ENCODE peak calls at places on chromosomes 5 and 9, in four cellular contexts. One of them, this sample, is unnamed.

GRCh38 chr9:35776018-35776417 is 15.4 kb upstream of the NPR2 start:
- DNase-seq in OCI-LY7: peak
- DNase-seq in glutamatergic neuron: no peak
- DNase-seq in IMR-90: no peak
- DNase-seq in this sample: no peak

GRCh38 chr5:1338196-1338490 is 6.8 kb downstream of the CLPTM1L start:
- DNase-seq in OCI-LY7: no peak
- DNase-seq in glutamatergic neuron: no peak
- DNase-seq in IMR-90: no peak
- DNase-seq in this sample: no peak

GRCh38 chr9:37730256-37730655 is 23.3 kb upstream of the TRMT10B start:
- DNase-seq in OCI-LY7: no peak
- DNase-seq in glutamatergic neuron: no peak
- DNase-seq in IMR-90: peak
- DNase-seq in this sample: no peak

GRCh38 chr9:133862585-133863041 is 124.5 kb upstream of the SARDH start:
- DNase-seq in OCI-LY7: no peak
- DNase-seq in glutamatergic neuron: no peak
- DNase-seq in IMR-90: no peak
- DNase-seq in this sample: no peak

GRCh38 chr5:168583742-168584482 is 4.7 kb upstream of the PANK3 start:
- DNase-seq in OCI-LY7: no peak
- DNase-seq in glutamatergic neuron: no peak
- DNase-seq in IMR-90: no peak
- DNase-seq in this sample: no peak

GRCh38 chr9:69121155-69122085 is 52.7 kb upstream of the TJP2 start:
- DNase-seq in OCI-LY7: peak
- DNase-seq in glutamatergic neuron: peak
- DNase-seq in IMR-90: peak
- DNase-seq in this sample: peak

GRCh38 chr5:142145106-142145900 is 36.7 kb downstream of the NDFIP1 start:
- DNase-seq in OCI-LY7: peak
- DNase-seq in glutamatergic neuron: peak
- DNase-seq in IMR-90: peak
- DNase-seq in this sample: peak

GRCh38 chr9:127805620-127806019 is 2.9 kb downstream of the FPGS start:
- DNase-seq in OCI-LY7: peak
- DNase-seq in glutamatergic neuron: peak
- DNase-seq in IMR-90: no peak
- DNase-seq in this sample: peak

GRCh38 chr5:156824800-156825199 is 25.3 kb upstream of the PPP1R2B start:
- DNase-seq in OCI-LY7: peak
- DNase-seq in glutamatergic neuron: no peak
- DNase-seq in IMR-90: peak
- DNase-seq in this sample: no peak

GRCh38 chr5:142360607-142361120 is 35.8 kb upstream of the SPRY4 start:
- DNase-seq in OCI-LY7: no peak
- DNase-seq in glutamatergic neuron: peak
- DNase-seq in IMR-90: peak
- DNase-seq in this sample: no peak

GRCh38 chr5:11048760-11049159 is 287.7 kb upstream of the DAP start:
- DNase-seq in OCI-LY7: peak
- DNase-seq in glutamatergic neuron: no peak
- DNase-seq in IMR-90: no peak
- DNase-seq in this sample: no peak
- TF ChIP-seq CTCF in OCI-LY7: peak
- TF ChIP-seq CTCF in glutamatergic neuron: no peak
- TF ChIP-seq CTCF in IMR-90: no peak
- TF ChIP-seq CTCF in this sample: no peak

DNA sequence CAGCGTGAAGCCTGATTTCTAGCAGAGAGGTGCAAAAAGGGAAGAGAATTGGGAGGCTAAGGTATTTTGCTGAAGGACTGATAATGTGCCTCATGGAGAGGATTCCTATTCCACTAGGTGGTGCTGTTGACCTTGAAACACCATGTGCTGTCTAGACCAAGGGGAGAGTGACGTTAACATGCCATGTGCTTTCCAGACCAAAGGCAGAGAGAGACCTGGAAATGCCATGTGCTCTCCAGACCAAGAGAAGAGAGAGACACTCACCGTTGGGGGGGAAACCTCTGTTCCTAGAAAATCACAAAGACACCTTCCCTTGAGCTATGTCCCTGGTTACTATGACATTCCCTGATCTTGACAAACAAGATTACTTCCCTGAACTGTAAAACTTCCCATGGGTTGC is 286.0 kb upstream of the TUSC1 start:
- DNase-seq in OCI-LY7: peak
- DNase-seq in glutamatergic neuron: peak
- DNase-seq in IMR-90: peak
- DNase-seq in this sample: peak
- TF ChIP-seq CTCF in OCI-LY7: peak
- TF ChIP-seq CTCF in glutamatergic neuron: peak
- TF ChIP-seq CTCF in IMR-90: peak
- TF ChIP-seq CTCF in this sample: peak

GRCh38 chr5:35158627-35159369 is 71.5 kb downstream of the PRLR start:
- DNase-seq in OCI-LY7: no peak
- DNase-seq in glutamatergic neuron: no peak
- DNase-seq in IMR-90: no peak
- DNase-seq in this sample: no peak
- TF ChIP-seq CTCF in OCI-LY7: no peak
- TF ChIP-seq CTCF in glutamatergic neuron: no peak
- TF ChIP-seq CTCF in IMR-90: no peak
- TF ChIP-seq CTCF in this sample: no peak

DNA sequence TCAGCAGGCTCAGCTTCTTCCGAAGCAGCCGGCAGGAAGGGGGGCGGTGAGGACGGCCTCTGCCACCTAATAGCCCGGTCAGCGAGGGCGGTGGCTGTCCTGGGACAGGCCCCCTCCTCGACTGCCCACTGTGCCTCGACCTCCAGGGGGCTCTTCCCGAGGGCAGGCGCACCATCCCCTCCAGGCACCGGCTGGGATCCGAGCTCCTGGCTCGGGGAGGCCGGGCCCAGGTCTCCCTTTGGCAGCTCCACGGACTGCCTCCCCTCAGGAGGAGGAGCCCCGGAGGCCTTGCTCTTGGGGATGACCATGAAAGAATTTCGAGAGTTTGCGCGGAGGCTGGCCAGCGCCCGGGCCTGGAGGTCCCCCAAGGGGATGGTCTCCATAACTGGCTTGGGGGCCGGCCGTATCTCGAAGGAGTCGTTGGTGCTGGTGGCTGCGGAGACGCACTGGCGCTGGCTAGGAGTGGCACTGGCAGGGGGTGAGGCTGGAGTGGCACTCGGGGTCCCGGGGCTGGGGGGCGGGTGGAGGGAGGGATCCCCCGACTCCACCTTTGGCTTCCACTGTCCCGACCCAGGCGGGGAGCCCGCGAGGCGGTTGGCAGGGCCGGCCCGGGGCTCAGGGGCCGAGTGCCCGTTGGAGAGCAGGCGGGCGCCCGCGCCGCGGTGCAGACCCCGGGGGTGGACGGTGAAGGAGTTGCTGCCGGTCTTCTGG is 975 bp downstream of the TPRN start:
- DNase-seq in OCI-LY7: no peak
- DNase-seq in glutamatergic neuron: peak
- DNase-seq in IMR-90: peak
- DNase-seq in this sample: no peak
- TF ChIP-seq CTCF in OCI-LY7: no peak
- TF ChIP-seq CTCF in glutamatergic neuron: no peak
- TF ChIP-seq CTCF in IMR-90: no peak
- TF ChIP-seq CTCF in this sample: no peak

GRCh38 chr9:18741880-18742279 is 267.9 kb downstream of the ADAMTSL1 start:
- DNase-seq in OCI-LY7: no peak
- DNase-seq in glutamatergic neuron: no peak
- DNase-seq in IMR-90: no peak
- DNase-seq in this sample: no peak

GRCh38 chr9:18743976-18744375 is 270.0 kb downstream of the ADAMTSL1 start:
- DNase-seq in OCI-LY7: no peak
- DNase-seq in glutamatergic neuron: no peak
- DNase-seq in IMR-90: peak
- DNase-seq in this sample: no peak

GRCh38 chr9:18741331-18741730 is 267.4 kb downstream of the ADAMTSL1 start:
- DNase-seq in OCI-LY7: no peak
- DNase-seq in glutamatergic neuron: no peak
- DNase-seq in IMR-90: no peak
- DNase-seq in this sample: no peak

GRCh38 chr9:18745710-18746109 is 271.8 kb downstream of the ADAMTSL1 start:
- DNase-seq in OCI-LY7: no peak
- DNase-seq in glutamatergic neuron: no peak
- DNase-seq in IMR-90: no peak
- DNase-seq in this sample: no peak

GRCh38 chr9:18743421-18743820 is 269.5 kb downstream of the ADAMTSL1 start:
- DNase-seq in OCI-LY7: no peak
- DNase-seq in glutamatergic neuron: no peak
- DNase-seq in IMR-90: no peak
- DNase-seq in this sample: no peak
- TF ChIP-seq CTCF in OCI-LY7: no peak
- TF ChIP-seq CTCF in glutamatergic neuron: no peak
- TF ChIP-seq CTCF in IMR-90: no peak
- TF ChIP-seq CTCF in this sample: no peak

GRCh38 chr5:88883566-88884434 is 816 bp upstream of the MEF2C start:
- DNase-seq in OCI-LY7: peak
- DNase-seq in glutamatergic neuron: peak
- DNase-seq in IMR-90: peak
- DNase-seq in this sample: peak
- TF ChIP-seq CTCF in OCI-LY7: peak
- TF ChIP-seq CTCF in glutamatergic neuron: no peak
- TF ChIP-seq CTCF in IMR-90: no peak
- TF ChIP-seq CTCF in this sample: no peak

GRCh38 chr5:51345106-51345505 is 38.1 kb upstream of the ISL1 start:
- DNase-seq in OCI-LY7: no peak
- DNase-seq in glutamatergic neuron: no peak
- DNase-seq in IMR-90: no peak
- DNase-seq in this sample: no peak

GRCh38 chr5:51347157-51347556 is 36.1 kb upstream of the ISL1 start:
- DNase-seq in OCI-LY7: no peak
- DNase-seq in glutamatergic neuron: no peak
- DNase-seq in IMR-90: no peak
- DNase-seq in this sample: no peak

DNA sequence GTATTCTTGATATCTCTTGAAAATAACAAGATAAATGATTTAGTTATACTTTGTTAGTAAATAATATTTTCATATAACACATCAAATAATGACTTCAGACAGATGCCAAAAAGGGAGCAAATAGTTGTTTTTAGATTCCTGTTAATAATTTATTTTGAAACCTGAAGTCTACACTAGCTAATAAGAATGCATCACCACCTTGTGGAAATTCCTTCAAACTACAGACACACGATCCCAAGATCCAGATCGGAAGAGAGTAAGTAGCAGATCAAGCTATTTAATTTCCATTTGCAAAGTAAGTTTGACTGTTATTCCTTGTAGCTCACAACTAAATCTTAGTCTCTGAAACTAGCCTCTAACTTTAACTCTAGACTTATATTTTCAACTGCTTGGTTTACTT is 35.5 kb upstream of the ISL1 start:
- DNase-seq in OCI-LY7: no peak
- DNase-seq in glutamatergic neuron: no peak
- DNase-seq in IMR-90: no peak
- DNase-seq in this sample: no peak
- TF ChIP-seq CTCF in OCI-LY7: no peak
- TF ChIP-seq CTCF in glutamatergic neuron: peak
- TF ChIP-seq CTCF in IMR-90: no peak
- TF ChIP-seq CTCF in this sample: peak

DNA sequence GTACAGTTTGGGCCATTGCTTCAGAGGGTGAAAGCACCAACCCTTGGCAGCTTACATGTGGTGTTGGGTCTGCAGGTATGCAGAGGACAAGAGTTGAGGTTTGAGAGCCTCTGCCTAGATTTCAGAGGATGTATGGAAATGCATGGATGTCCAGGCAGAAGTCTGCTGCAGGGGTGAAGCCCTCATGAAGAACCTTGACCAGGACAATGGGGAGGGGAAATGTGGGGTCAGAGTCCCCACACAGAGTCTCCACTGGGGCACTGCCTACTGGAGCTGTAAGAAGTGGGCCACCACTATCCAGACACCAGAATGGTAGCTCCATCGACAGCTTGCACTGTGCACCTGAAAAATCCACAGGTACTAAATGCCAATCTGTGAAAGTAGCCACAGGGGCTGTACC is 113.6 kb upstream of the SPATA31C2 start:
- DNase-seq in OCI-LY7: no peak
- DNase-seq in glutamatergic neuron: no peak
- DNase-seq in IMR-90: no peak
- DNase-seq in this sample: no peak
- TF ChIP-seq CTCF in OCI-LY7: no peak
- TF ChIP-seq CTCF in glutamatergic neuron: no peak
- TF ChIP-seq CTCF in IMR-90: no peak
- TF ChIP-seq CTCF in this sample: no peak

GRCh38 chr5:26326153-26326759 is 712.1 kb downstream of the CDH9 start:
- DNase-seq in OCI-LY7: no peak
- DNase-seq in glutamatergic neuron: no peak
- DNase-seq in IMR-90: no peak
- DNase-seq in this sample: no peak

GRCh38 chr5:26323794-26324193 is 714.6 kb downstream of the CDH9 start:
- DNase-seq in OCI-LY7: no peak
- DNase-seq in glutamatergic neuron: no peak
- DNase-seq in IMR-90: no peak
- DNase-seq in this sample: no peak

GRCh38 chr5:26329562-26330189 is 708.7 kb downstream of the CDH9 start:
- DNase-seq in OCI-LY7: no peak
- DNase-seq in glutamatergic neuron: no peak
- DNase-seq in IMR-90: no peak
- DNase-seq in this sample: no peak
- TF ChIP-seq CTCF in OCI-LY7: peak
- TF ChIP-seq CTCF in glutamatergic neuron: peak
- TF ChIP-seq CTCF in IMR-90: no peak
- TF ChIP-seq CTCF in this sample: peak